ENCODE peak calls at places on chromosomes 16 and 17, in seven cellular contexts. S is pancreas, T is ascending aorta, C is body of pancreas, M is DND-41, W is fibroblast of lung, H is IMR-90. G is an unnamed sample. For H3K36me3, the result is how much of the 10 kb centered on the place peaks cover.

GRCh38 chr17:34356194-34356593 is at the start of gene CCL13:
- DNase-seq in S (no peak), T (no peak), C (no peak), H (no peak), M (no peak), W (no peak), G (no peak)

GRCh38 chr16:63038563-63039131 is 1002.4 kb upstream of the CDH8 start:
- DNase-seq in S (no peak), H (no peak), M (no peak), W (no peak), C (peak), T (no peak), G (no peak)

GRCh38 chr17:77959216-77959925 is 868 bp downstream of the TNRC6C start:
- DNase-seq in S (peak), T (no peak), M (peak), C (peak), H (peak), W (peak), G (peak)

GRCh38 chr16:89641719-89642187 is 15.8 kb downstream of the CHMP1A start:
- DNase-seq in M (no peak), C (no peak), T (no peak), W (no peak), S (no peak), H (no peak), G (no peak)

GRCh38 chr17:77827461-77827968 is 131.0 kb upstream of the TNRC6C start:
- DNase-seq in M (no peak), W (no peak), H (no peak), T (no peak), C (no peak), S (no peak), G (no peak)

GRCh38 chr17:45052052-45052772 is 780 bp upstream of the DCAKD start:
- DNase-seq in W (peak), T (no peak), C (peak), S (peak), M (peak), H (no peak), G (peak)

GRCh38 chr16:68357521-68357922 is 46.7 kb downstream of the PRMT7 start:
- DNase-seq in T (no peak), C (no peak), S (peak), W (no peak), H (no peak), M (no peak), G (no peak)

GRCh38 chr17:76709077-76709950 is 1.5 kb downstream of the MXRA7 start:
- DNase-seq in H (peak), M (no peak), W (peak), S (peak), C (peak), T (peak), G (peak)

GRCh38 chr16:87648236-87648635 is 45.9 kb downstream of the JPH3 start:
- DNase-seq in S (peak), C (no peak), H (no peak), W (no peak), T (no peak), M (no peak), G (no peak)

GRCh38 chr17:10127819-10128375 is 70.5 kb downstream of the GAS7 start:
- DNase-seq in T (peak), W (peak), S (peak), M (no peak), C (peak), H (peak), G (no peak)

GRCh38 chr17:75504347-75505151 is 10.8 kb downstream of the CASKIN2 start:
- DNase-seq in M (no peak), H (no peak), S (peak), W (no peak), T (no peak), C (peak), G (peak)

GRCh38 chr16:31265329-31266245 is 5.8 kb downstream of the ITGAM start:
- DNase-seq in C (peak), W (no peak), T (no peak), S (peak), H (peak), M (no peak), G (peak)

GRCh38 chr17:66414528-66415175 is 112.2 kb downstream of the PRKCA start:
- DNase-seq in H (no peak), W (no peak), C (peak), T (no peak), S (no peak), M (no peak), G (no peak)

GRCh38 chr16:79897087-79897443 is 296.5 kb upstream of the MAF start:
- DNase-seq in M (no peak), H (no peak), W (no peak), S (no peak), T (no peak), C (no peak), G (no peak)

GRCh38 chr16:25893332-25893731 is 201.6 kb downstream of the HS3ST4 start:
- DNase-seq in T (no peak), C (no peak), H (no peak), W (no peak), M (no peak), S (no peak), G (no peak)

GRCh38 chr17:28735242-28735722 is 6.7 kb downstream of the NEK8 start:
- DNase-seq in C (no peak), M (no peak), H (no peak), S (peak), W (no peak), T (no peak), G (peak)

GRCh38 chr16:12735805-12736204 is 67.9 kb downstream of the CPPED1 start:
- DNase-seq in W (no peak), C (no peak), M (no peak), S (no peak), H (no peak), T (no peak), G (no peak)

GRCh38 chr16:12744860-12745259 is 58.8 kb downstream of the CPPED1 start:
- DNase-seq in H (no peak), M (no peak), S (no peak), T (no peak), W (no peak), C (no peak), G (no peak)

GRCh38 chr16:12737563-12737962 is 66.1 kb downstream of the CPPED1 start:
- DNase-seq in S (no peak), T (no peak), H (no peak), C (no peak), M (no peak), W (no peak), G (no peak)

GRCh38 chr16:12741176-12741575 is 62.5 kb downstream of the CPPED1 start:
- DNase-seq in W (no peak), C (no peak), M (no peak), S (no peak), H (no peak), T (no peak), G (no peak)

DNA sequence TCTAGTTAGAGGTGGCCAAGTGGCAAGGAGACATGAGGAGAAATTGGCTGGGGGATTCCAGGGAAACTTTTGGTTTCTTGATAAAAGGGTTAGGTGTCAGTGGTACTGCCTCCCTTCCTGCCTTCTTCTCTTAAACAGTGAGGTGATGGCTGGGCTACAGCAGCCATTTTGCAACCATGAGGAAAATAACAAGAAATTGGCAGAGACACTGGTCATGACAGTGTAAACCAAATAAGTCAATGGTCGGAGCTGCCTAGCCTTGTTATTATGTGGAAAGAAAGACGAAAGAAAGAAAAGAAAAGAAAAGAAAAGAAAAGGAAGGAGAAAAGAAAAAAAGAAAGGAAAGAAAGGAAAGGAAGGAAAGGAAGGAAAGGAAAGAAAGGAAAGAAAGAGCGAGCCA is 63.9 kb downstream of the CPPED1 start:
- DNase-seq in C (no peak), W (no peak), M (no peak), T (no peak), H (no peak), S (no peak), G (no peak)
- TF ChIP-seq CTCF in C (no peak), W (no peak), M (no peak), T (no peak), H (no peak), S (no peak), G (no peak)

DNA sequence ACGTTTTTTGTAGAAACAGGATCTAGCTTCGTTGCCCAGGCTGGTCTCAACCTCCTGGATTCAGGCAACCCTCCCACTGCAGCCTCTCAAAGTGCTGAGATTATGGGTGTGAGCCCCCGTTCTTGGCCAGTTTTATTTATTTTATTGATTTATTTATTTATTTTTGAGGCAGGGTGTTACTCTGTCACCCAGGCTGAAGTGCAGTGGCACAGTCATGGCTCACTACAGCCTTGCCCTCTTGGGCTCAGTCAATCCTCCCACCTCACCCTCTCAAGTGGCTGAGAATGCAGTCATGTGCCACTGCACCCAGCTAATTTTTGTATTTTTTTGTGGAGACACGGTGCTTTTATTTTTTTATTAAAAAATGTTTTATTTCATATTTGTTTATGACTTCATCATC is 79.9 kb upstream of the ATF7IP2 start:
- DNase-seq in W (no peak), T (no peak), C (no peak), H (no peak), S (no peak), M (no peak), G (no peak)
- H3K4me3 ChIP-seq in W (no peak), T (no peak), C (no peak), H (no peak), S (no peak), M (no peak), G (no peak)

GRCh38 chr17:81854974-81855774 is 5.2 kb downstream of the P4HB start:
- DNase-seq in M (no peak), W (no peak), H (no peak), S (peak), C (peak), T (no peak), G (peak)
- H3K36me3 ChIP-seq in M (half or more), W (under half), H (half or more), S (half or more), C (under half), T (half or more), G (half or more)

DNA sequence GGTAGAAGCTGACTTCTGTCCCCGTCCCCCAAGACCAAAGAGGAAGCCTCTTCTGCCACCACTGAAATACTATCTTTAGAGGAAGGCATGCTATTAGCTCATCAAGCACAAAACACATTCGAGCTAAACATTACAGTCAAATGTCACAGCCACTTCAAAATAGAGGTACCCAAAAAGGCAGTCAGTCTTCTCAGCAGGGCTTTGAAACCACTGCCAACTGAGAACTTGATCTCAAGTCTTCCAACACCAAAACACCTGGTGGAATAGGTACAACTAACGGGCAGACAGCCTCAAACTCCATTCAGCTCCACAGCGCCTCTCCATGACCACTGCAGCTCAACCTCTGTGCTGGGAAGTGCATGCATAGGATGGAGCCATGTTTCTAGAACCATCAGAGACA is 36.0 kb downstream of the ZFHX3 start:
- DNase-seq in W (no peak), C (no peak), T (no peak), M (no peak), H (no peak), S (no peak), G (no peak)
- TF ChIP-seq CTCF in W (no peak), C (no peak), T (no peak), M (no peak), H (no peak), S (no peak), G (no peak)

GRCh38 chr17:38967290-38967738 is at the start of gene FBXO47:
- DNase-seq in M (no peak), H (peak), T (peak), W (peak), C (peak), S (peak), G (peak)
- H3K4me3 ChIP-seq in M (no peak), H (no peak), T (no peak), W (no peak), C (no peak), S (no peak), G (peak)

DNA sequence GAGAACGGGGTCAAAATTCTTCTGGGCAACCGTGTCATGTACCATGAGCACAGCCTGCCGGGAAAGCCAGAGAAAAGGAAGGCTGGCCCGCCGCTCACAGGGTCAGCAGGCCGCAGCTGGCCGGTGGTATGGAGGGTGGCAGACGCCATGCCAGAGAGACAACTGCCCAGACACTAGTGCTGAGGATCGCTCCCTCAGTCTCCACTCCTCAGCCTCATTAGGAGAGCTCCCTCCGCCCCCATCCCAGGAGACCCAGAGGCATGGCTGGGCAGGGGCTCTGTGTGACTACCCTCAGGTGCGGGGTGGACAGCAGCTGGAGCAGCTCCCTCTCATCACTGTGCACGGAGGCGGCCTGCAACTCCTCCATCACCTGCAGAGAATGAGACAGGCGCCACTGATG is 3.2 kb downstream of the MPP3 start:
- DNase-seq in M (no peak), T (no peak), S (no peak), H (no peak), C (no peak), W (no peak), G (no peak)
- H3K36me3 ChIP-seq in M (under half), T (under half), S (under half), H (under half), C (under half), W (under half), G (under half)

DNA sequence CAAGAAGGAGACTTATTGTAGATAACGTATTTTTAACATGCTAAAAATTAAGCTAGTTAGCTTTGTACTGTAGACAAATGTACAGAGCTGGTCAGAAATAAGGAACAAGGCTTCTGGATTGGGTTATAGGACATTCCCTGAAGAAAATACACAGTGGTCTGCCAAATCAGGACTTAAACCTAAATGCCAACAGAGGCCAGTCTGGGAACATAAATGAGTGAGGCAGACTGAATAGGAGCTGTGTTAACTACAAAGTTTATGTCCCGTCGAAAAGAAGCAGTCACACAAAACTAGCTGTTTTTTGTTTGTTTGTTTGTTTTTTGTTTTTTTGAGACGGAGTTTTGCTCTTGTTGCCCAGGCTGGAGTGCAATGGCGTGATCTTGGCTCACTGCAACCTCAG is 120.4 kb upstream of the C17orf78 start:
- DNase-seq in C (no peak), T (no peak), W (no peak), M (no peak), H (no peak), S (no peak), G (no peak)
- TF ChIP-seq CTCF in C (no peak), T (no peak), W (no peak), M (no peak), H (no peak), S (no peak), G (no peak)

GRCh38 chr17:20706752-20707372 is 127.3 kb downstream of the CDRT15L2 start:
- DNase-seq in T (no peak), S (no peak), C (no peak), M (no peak), W (no peak), H (no peak), G (no peak)
- H3K4me3 ChIP-seq in T (no peak), S (no peak), C (no peak), M (no peak), W (no peak), H (no peak), G (no peak)

GRCh38 chr17:1872254-1872653 is 42.4 kb downstream of the RPA1 start:
- DNase-seq in C (no peak), T (no peak), W (no peak), H (no peak), S (no peak), M (no peak), G (no peak)
- H3K36me3 ChIP-seq in C (under half), T (under half), W (under half), H (under half), S (under half), M (half or more), G (under half)

G was measured in bronchial epithelial cell.